ENCODE peak calls at places on chromosome 11, in ten cellular contexts. H is body of pancreas, E is sigmoid colon, L is psoas muscle, W is lower leg skin, K is GM12878, Q is lower lobe of right lung, N is GM23338, O is astrocyte of the spinal cord, D is cardiac fibroblast. S is an unnamed sample.

GRCh38 chr11:75816561-75817239 is 1.7 kb downstream of the UVRAG start:
- DNase-seq in H (no peak), E (no peak), L (no peak), W (no peak), K (no peak), Q (no peak), N (no peak), O (no peak), D (peak; percentile 21), S (no peak)

GRCh38 chr11:130523609-130524008 is 75.2 kb downstream of the ADAMTS15 start:
- DNase-seq in H (no peak), E (peak; percentile 77), L (peak; percentile 72), W (peak; percentile 71), K (no peak), Q (no peak), N (peak; percentile 22), O (peak; percentile 89), D (peak; percentile 67), S (no peak)

GRCh38 chr11:102111787-102112653 is 1.8 kb downstream of the YAP1 start:
- DNase-seq in H (peak; percentile 47), E (peak; percentile 73), L (peak; percentile 50), W (peak; percentile 53), K (no peak), Q (no peak), N (no peak), O (peak; percentile 91), D (peak; percentile 82), S (peak; percentile 11)

GRCh38 chr11:133834399-133835257 is 10.7 kb downstream of the SPATA19 start:
- DNase-seq in H (no peak), E (no peak), L (no peak), W (no peak), K (no peak), Q (no peak), N (no peak), O (no peak), D (no peak), S (no peak)

GRCh38 chr11:134027671-134028070 is 41.2 kb upstream of the JAM3 start:
- DNase-seq in H (no peak), E (no peak), L (no peak), W (no peak), K (no peak), Q (no peak), N (no peak), O (no peak), D (no peak), S (no peak)

GRCh38 chr11:85759915-85760314 is 51.0 kb downstream of the SYTL2 start:
- DNase-seq in H (no peak), E (no peak), L (no peak), W (no peak), K (no peak), Q (no peak), N (peak; percentile 22), O (peak; percentile 90), D (peak; percentile 58), S (no peak)

GRCh38 chr11:72741849-72742521 is 10.2 kb downstream of the ARAP1 start:
- DNase-seq in H (no peak), E (no peak), L (peak; percentile 43), W (no peak), K (no peak), Q (peak; percentile 60), N (no peak), O (no peak), D (no peak), S (no peak)

GRCh38 chr11:105004021-105004420 is 18.9 kb downstream of the CASP5 start:
- DNase-seq in H (no peak), E (no peak), L (no peak), W (no peak), K (no peak), Q (no peak), N (no peak), O (no peak), D (peak; percentile 56), S (no peak)

GRCh38 chr11:122422707-122423106 is 232.8 kb upstream of the UBASH3B start:
- DNase-seq in H (no peak), E (no peak), L (no peak), W (no peak), K (no peak), Q (no peak), N (no peak), O (peak; percentile 9), D (peak; percentile 5), S (no peak)

GRCh38 chr11:126700773-126701554 is 299.6 kb downstream of the KIRREL3 start:
- DNase-seq in H (no peak), E (no peak), L (no peak), W (no peak), K (peak; percentile 42), Q (no peak), N (no peak), O (no peak), D (no peak), S (peak; percentile 75)

GRCh38 chr11:100739636-100740035 is 52.5 kb downstream of the ARHGAP42 start:
- DNase-seq in H (no peak), E (no peak), L (no peak), W (no peak), K (no peak), Q (no peak), N (peak; percentile 47), O (peak; percentile 90), D (peak; percentile 94), S (no peak)

DNA sequence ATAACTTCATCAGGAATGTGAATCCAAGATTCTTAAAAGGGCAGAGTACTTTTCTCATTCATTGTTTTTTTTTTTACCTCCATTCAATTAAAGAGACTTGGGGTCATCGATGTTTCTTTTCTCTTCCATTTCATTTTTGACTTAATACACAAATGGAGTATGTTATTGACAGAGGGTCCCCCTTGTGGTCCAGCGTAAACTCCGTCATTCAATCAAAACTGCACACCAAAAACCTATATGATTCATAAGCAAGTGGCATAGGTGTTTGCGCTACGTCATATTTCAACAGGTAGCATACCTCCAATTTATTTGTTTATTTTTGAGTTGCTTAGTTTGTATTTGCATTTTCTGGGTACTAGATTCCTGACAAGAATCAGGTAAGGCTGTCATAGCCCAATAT is 12.7 kb upstream of the FOLH1 start:
- DNase-seq in H (no peak), E (no peak), L (no peak), W (no peak), K (no peak), Q (no peak), N (no peak), O (no peak), D (no peak), S (no peak)
- TF ChIP-seq CTCF in H (no peak), E (no peak), L (no peak), W (no peak), K (no peak), Q (no peak), N (peak; percentile 8), O (no peak), D (no peak), S (no peak)

GRCh38 chr11:16741473-16741872 is 3.0 kb downstream of the C11orf58 start:
- DNase-seq in H (no peak), E (no peak), L (peak; percentile 46), W (no peak), K (no peak), Q (no peak), N (peak; percentile 9), O (no peak), D (no peak), S (no peak)
- H3K4me3 ChIP-seq in H (no peak overlapping the region), E (no peak overlapping the region), L (peak overlapping the region; percentile 9), W (no peak overlapping the region), K (peak overlapping the region; percentile 49), Q (peak overlapping the region; percentile 4), N (peak overlapping the region; percentile 26), O (no peak overlapping the region), D (no peak overlapping the region), S (no peak overlapping the region)

DNA sequence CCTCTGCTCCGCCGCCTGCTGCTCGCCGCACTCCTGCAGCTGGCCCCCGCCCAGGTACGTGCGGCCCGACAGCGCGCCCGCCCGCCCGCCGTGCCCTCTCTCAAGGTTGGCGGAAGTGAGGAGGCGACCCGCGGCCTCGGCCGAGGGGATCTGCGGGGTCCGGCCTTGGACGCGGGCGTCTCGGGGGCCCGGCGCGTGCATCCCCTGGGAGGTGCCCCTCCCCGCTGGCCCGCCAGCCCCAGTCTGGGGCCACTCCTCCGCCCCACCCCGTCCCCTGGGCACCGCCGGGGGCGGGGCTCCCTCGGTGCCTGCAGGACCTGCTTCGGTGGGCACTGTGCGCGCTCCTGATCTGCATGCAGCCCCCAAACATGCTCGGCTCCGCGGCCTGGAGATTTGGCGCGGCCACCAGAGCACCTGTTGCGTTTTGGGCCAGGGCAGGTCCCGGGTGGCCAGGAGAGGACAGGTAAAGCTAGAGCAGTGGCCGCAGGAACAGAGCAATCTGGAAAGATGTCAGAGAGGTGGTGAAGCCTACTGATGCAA is 526 bp downstream of the VEGFB start:
- DNase-seq in H (peak; percentile 61), E (no peak), L (peak; percentile 71), W (no peak), K (no peak), Q (no peak), N (peak; percentile 70), O (no peak), D (no peak), S (peak; percentile 50)
- TF ChIP-seq CTCF in H (no peak), E (no peak), L (no peak), W (no peak), K (no peak), Q (no peak), N (no peak), O (no peak), D (no peak), S (no peak)

GRCh38 chr11:2459016-2459725 is 14.4 kb downstream of the KCNQ1 start:
- DNase-seq in H (peak; percentile 16), E (no peak), L (no peak), W (no peak), K (no peak), Q (no peak), N (no peak), O (no peak), D (no peak), S (no peak)

GRCh38 chr11:2461253-2462091 is 16.7 kb downstream of the KCNQ1 start:
- DNase-seq in H (peak; percentile 55), E (no peak), L (no peak), W (no peak), K (no peak), Q (no peak), N (no peak), O (no peak), D (no peak), S (no peak)

GRCh38 chr11:2460540-2461252 is 15.9 kb downstream of the KCNQ1 start:
- DNase-seq in H (no peak), E (peak; percentile 57), L (no peak), W (no peak), K (no peak), Q (no peak), N (no peak), O (no peak), D (no peak), S (no peak)

GRCh38 chr11:2458321-2458720 is 13.5 kb downstream of the KCNQ1 start:
- DNase-seq in H (no peak), E (no peak), L (no peak), W (no peak), K (no peak), Q (no peak), N (no peak), O (no peak), D (no peak), S (no peak)

DNA sequence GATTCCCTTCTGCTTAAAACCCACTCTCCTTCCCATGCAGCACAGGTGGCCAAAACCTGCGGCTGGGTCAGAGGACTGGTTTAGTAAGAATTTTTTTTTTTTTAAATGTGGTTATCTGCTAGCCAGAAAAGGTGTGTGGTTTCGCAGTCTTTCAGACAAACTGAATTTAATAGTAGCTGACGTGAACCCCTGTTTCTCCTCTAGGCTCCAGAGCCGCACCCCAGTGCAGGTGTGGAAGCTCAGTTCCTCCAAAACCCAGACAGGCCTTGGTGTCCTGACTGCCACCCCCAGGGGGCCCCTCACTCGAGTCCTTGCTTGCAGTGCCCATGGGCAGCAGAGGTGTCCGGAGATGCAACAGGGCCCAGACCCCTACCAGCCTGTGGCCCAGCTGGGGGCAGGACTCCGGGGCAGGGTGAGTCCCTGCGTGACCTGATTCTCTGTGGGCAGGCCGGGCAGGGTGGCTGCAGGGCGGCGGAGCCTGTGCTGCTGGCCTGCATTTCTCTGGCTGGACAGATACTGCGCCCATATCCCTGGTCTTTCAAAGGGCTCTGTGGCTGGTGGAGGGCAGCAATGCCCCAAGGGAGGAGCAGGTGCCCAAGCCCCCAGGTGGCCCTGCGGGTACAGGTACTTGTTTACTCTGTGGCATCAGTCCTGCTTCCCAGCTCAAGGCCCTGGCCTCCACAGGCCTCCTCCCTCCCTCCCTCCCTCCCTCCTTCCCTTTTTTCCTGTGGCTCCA is 15.2 kb downstream of the KCNQ1 start:
- DNase-seq in H (peak; percentile 49), E (peak; percentile 50), L (no peak), W (no peak), K (no peak), Q (no peak), N (peak; percentile 24), O (no peak), D (no peak), S (no peak)
- H3K4me3 ChIP-seq in H (no peak overlapping the region), E (no peak overlapping the region), L (no peak overlapping the region), W (no peak overlapping the region), K (no peak overlapping the region), Q (no peak overlapping the region), N (no peak overlapping the region), O (no peak overlapping the region), D (no peak overlapping the region), S (no peak overlapping the region)